ENCODE peak calls at places on chromosome 14, in ten cellular contexts. S is stimulated activated CD8-positive, alpha-beta memory T cell treated with anti-CD3 and anti-CD28 coated beads, Interleukin-15, amount 100 ng/mL, for 1 hour; B is aorta; D is progenitor cell of endocrine pancreas; V is stimulated activated naive CD8-positive, alpha-beta T cell treated with anti-CD3 and anti-CD28 coated beads, Interleukin-15, Interleukin-2, amounts not matched to agents 100 U/mL and 50 U/mL, for 24 hours; F is HCT116; P is stimulated activated naive B cell treated with anti-CD40 and anti-IgM and Interleukin-4, amounts not matched to agents 10 μg/mL and 1 μg/mL and 100 μg/mL, for 72 hours; J is NCI-H2029; Z is NCI-H510A treated with DMSO at 0.1 percent for 48 hours; Q is cardiac fibroblast. Y is an unnamed sample.
A peak's percentile ranks its signal among the peaks of the same experiment; 100 is the strongest.

GRCh38 chr14:68703093-68703492 is 89.8 kb downstream of the ZFP36L1 start:
- DNase-seq in J (no peak), Q (peak; percentile 61), V (peak; percentile 38), S (no peak), P (no peak), Z (no peak), D (no peak), F (no peak), B (peak; percentile 69), Y (peak; percentile 66)

GRCh38 chr14:102280376-102280962 is 24.5 kb downstream of the MOK start:
- DNase-seq in V (no peak), F (no peak), S (no peak), P (no peak), Q (peak; percentile 97), J (no peak), B (no peak), Z (no peak), D (no peak), Y (no peak)

GRCh38 chr14:64730681-64731080 is 26.5 kb downstream of the PLEKHG3 start:
- DNase-seq in J (no peak), Z (no peak), B (no peak), D (no peak), Q (no peak), S (no peak), F (no peak), P (no peak), V (no peak), Y (no peak)

GRCh38 chr14:86799244-86799647 is 1193.7 kb downstream of the GALC start:
- DNase-seq in V (no peak), D (no peak), Z (no peak), J (no peak), B (no peak), Q (peak; percentile 94), S (no peak), P (no peak), F (no peak), Y (no peak)

GRCh38 chr14:93748208-93749080 is 39.8 kb downstream of the PRIMA1 start:
- DNase-seq in J (no peak), F (no peak), V (no peak), S (no peak), P (no peak), Z (no peak), Q (no peak), B (no peak), D (no peak), Y (peak; percentile 49)

GRCh38 chr14:28831126-28831525 is 64.5 kb downstream of the FOXG1 start:
- DNase-seq in Z (no peak), V (no peak), Q (no peak), B (no peak), S (no peak), P (peak; percentile 67), D (no peak), F (no peak), J (no peak), Y (no peak)

GRCh38 chr14:90760591-90761316 is 55.5 kb downstream of the TTC7B start:
- DNase-seq in F (no peak), V (no peak), P (no peak), S (no peak), J (no peak), D (no peak), Z (peak; percentile 44), B (no peak), Q (peak; percentile 52), Y (no peak)

GRCh38 chr14:21525995-21526671 is at the start of gene SALL2:
- DNase-seq in S (peak; percentile 29), B (peak; percentile 83), F (no peak), Z (peak; percentile 88), Q (peak; percentile 74), V (peak; percentile 73), J (peak; percentile 77), D (peak; percentile 71), P (no peak), Y (peak; percentile 94)

GRCh38 chr14:45199246-45199645 is 53.8 kb downstream of the MIS18BP1 start:
- DNase-seq in D (no peak), V (no peak), Z (no peak), B (no peak), F (no peak), Q (peak; percentile 14), S (no peak), J (no peak), P (no peak), Y (no peak)

GRCh38 chr14:105023144-105023543 is 2.3 kb upstream of the CDCA4 start:
- DNase-seq in Q (no peak), D (no peak), F (no peak), Z (no peak), S (no peak), B (no peak), V (no peak), P (no peak), J (no peak), Y (no peak)

GRCh38 chr14:59631237-59631636 is 54.6 kb upstream of the CCDC175 start:
- DNase-seq in V (no peak), P (no peak), Z (peak; percentile 31), J (peak; percentile 13), Q (no peak), S (no peak), F (no peak), B (no peak), D (no peak), Y (no peak)

GRCh38 chr14:61662001-61662400 is 33.3 kb upstream of the HIF1A start:
- DNase-seq in D (no peak), B (no peak), J (no peak), P (no peak), V (no peak), Z (no peak), S (no peak), Q (no peak), F (no peak), Y (no peak)

GRCh38 chr14:65658202-65658601 is 245.7 kb downstream of the FUT8 start:
- DNase-seq in Z (no peak), V (no peak), D (no peak), P (no peak), B (no peak), J (no peak), S (no peak), Q (peak; percentile 14), F (no peak), Y (no peak)

GRCh38 chr14:100813291-100813690 is 12.6 kb upstream of the MEG3 start:
- DNase-seq in Q (no peak), V (no peak), B (peak; percentile 12), Z (no peak), P (no peak), F (no peak), J (no peak), S (no peak), D (no peak), Y (no peak)

GRCh38 chr14:45252356-45253069 is 489 bp downstream of the MIS18BP1 start:
- DNase-seq in D (no peak), P (no peak), Z (peak; percentile 22), F (no peak), Q (peak; percentile 16), J (no peak), B (no peak), V (peak; percentile 32), S (no peak), Y (no peak)

GRCh38 chr14:29016050-29016900 is 249.7 kb downstream of the FOXG1 start:
- DNase-seq in F (no peak), Q (peak; percentile 64), D (peak; percentile 42), B (no peak), S (no peak), V (peak; percentile 34), P (no peak), J (no peak), Z (no peak), Y (no peak)

GRCh38 chr14:104082807-104083206 is 2.7 kb upstream of the ASPG start:
- DNase-seq in P (no peak), B (no peak), Q (no peak), Z (no peak), D (no peak), V (no peak), F (no peak), S (no peak), J (peak; percentile 42), Y (no peak)

GRCh38 chr14:90557516-90557915 is 160.7 kb downstream of the CALM1 start:
- DNase-seq in Z (no peak), S (no peak), P (no peak), F (no peak), B (peak; percentile 14), Q (no peak), J (no peak), V (no peak), D (no peak), Y (no peak)

GRCh38 chr14:92103363-92103762 is 3.0 kb downstream of the ATXN3 start:
- DNase-seq in B (no peak), V (no peak), Z (no peak), S (no peak), P (no peak), J (no peak), F (no peak), Q (no peak), D (no peak), Y (no peak)

GRCh38 chr14:77400216-77400615 is 23.0 kb downstream of the SAMD15 start:
- DNase-seq in S (no peak), P (no peak), D (no peak), B (no peak), J (no peak), Q (no peak), Z (no peak), V (no peak), F (no peak), Y (no peak)

GRCh38 chr14:50399251-50400032 is 2.8 kb upstream of the CDKL1 start:
- DNase-seq in S (no peak), F (peak; percentile 4), B (peak; percentile 53), Q (peak; percentile 28), D (no peak), Z (no peak), V (no peak), J (peak; percentile 18), P (no peak), Y (peak; percentile 90)

GRCh38 chr14:97179573-97179972 is 382.4 kb downstream of the VRK1 start:
- DNase-seq in S (no peak), Z (no peak), F (no peak), Q (no peak), V (peak; percentile 39), J (no peak), B (no peak), P (no peak), D (no peak), Y (no peak)

GRCh38 chr14:104384776-104385071 is 194.8 kb upstream of the C14orf180 start:
- DNase-seq in D (no peak), V (no peak), B (no peak), F (no peak), S (no peak), P (no peak), Z (no peak), J (no peak), Q (no peak), Y (peak; percentile 33)

GRCh38 chr14:61226015-61226654 is 55.0 kb downstream of the TMEM30B start:
- DNase-seq in P (no peak), B (no peak), Q (no peak), D (no peak), J (no peak), V (no peak), S (no peak), Z (no peak), F (no peak), Y (no peak)

GRCh38 chr14:87888136-87888999 is 104.6 kb downstream of the GALC start:
- DNase-seq in Z (no peak), F (no peak), S (no peak), B (peak; percentile 62), P (no peak), J (no peak), Q (no peak), V (peak; percentile 29), D (no peak), Y (no peak)

GRCh38 chr14:90402009-90402408 is 5.2 kb downstream of the CALM1 start:
- DNase-seq in J (no peak), V (no peak), S (no peak), F (no peak), Q (no peak), B (no peak), D (no peak), Z (no peak), P (no peak), Y (no peak)

GRCh38 chr14:98578204-98578603 is 693.8 kb downstream of the BCL11B start:
- DNase-seq in P (no peak), Q (no peak), J (no peak), Z (no peak), D (no peak), V (no peak), S (no peak), F (no peak), B (no peak), Y (no peak)

GRCh38 chr14:34981743-34982420 is 910 bp upstream of the SRP54 start:
- DNase-seq in F (peak; percentile 26), J (no peak), Z (no peak), P (peak; percentile 37), B (peak; percentile 48), S (no peak), D (no peak), V (peak; percentile 42), Q (peak; percentile 58), Y (no peak)

Y was measured in sigmoid colon.